ENCODE peak calls at places on chromosomes 7 and 10, in eight cellular contexts. F is KG1, J is CMK, U is NCI-H1092, O is T-helper 9 cell, X is SK-N-DZ, D is NCI-H1048, M is progenitor cell of endocrine pancreas. L is an unnamed sample.

GRCh38 chr10:15763001-15763400 is 43.3 kb upstream of the ITGA8 start:
- DNase-seq in O (no peak), F (no peak), J (no peak), X (no peak), M (no peak), U (no peak), D (no peak), L (no peak)

GRCh38 chr7:106045592-106045991 is 66.5 kb downstream of the SYPL1 start:
- DNase-seq in U (no peak), M (no peak), J (no peak), O (no peak), F (no peak), X (no peak), D (no peak), L (no peak)

GRCh38 chr10:33287112-33287511 is 47.4 kb downstream of the NRP1 start:
- DNase-seq in J (no peak), M (no peak), O (no peak), D (no peak), U (no peak), X (no peak), F (no peak), L (no peak)

GRCh38 chr7:12637819-12638592 is 49.4 kb upstream of the ARL4A start:
- DNase-seq in F (no peak), X (peak), D (no peak), J (no peak), U (no peak), O (no peak), M (no peak), L (peak)

GRCh38 chr7:150918378-150918777 is 59.7 kb downstream of the KCNH2 start:
- DNase-seq in D (no peak), U (no peak), O (no peak), F (no peak), X (no peak), J (no peak), M (no peak), L (no peak)

GRCh38 chr7:74365320-74366022 is 76.3 kb downstream of the CLIP2 start:
- DNase-seq in F (no peak), U (peak), O (no peak), M (no peak), X (peak), J (peak), D (peak), L (peak)

GRCh38 chr10:112585052-112585451 is 138.0 kb downstream of the VTI1A start:
- DNase-seq in M (no peak), F (no peak), D (no peak), J (no peak), O (no peak), X (no peak), U (no peak), L (no peak)

GRCh38 chr10:4088354-4089066 is 303.5 kb upstream of the KLF6 start:
- DNase-seq in F (no peak), D (no peak), M (no peak), O (no peak), U (no peak), X (no peak), J (no peak), L (no peak)

GRCh38 chr10:4532976-4533375 is 293.0 kb upstream of the AKR1E2 start:
- DNase-seq in J (no peak), F (no peak), M (no peak), X (no peak), D (no peak), O (no peak), U (no peak), L (no peak)